ENCODE peak calls at places on chromosomes 7 and 10, in ten cellular contexts. One of them, this sample, is unnamed.

GRCh38 chr10:114917927-114918672 is 19.9 kb upstream of the TRUB1 start:
- DNase-seq in iris pigment epithelial cell: peak
- DNase-seq in stimulated activated naive B cell treated with anti-CD40 and anti-IgM and Interleukin-4, amounts not matched to agents 10 μg/mL and 1 μg/mL and 100 μg/mL, for 72 hours: no peak
- DNase-seq in cardiac muscle cell: no peak
- DNase-seq in AG10803: no peak
- DNase-seq in astrocyte of the spinal cord: peak
- DNase-seq in HuH-7.5: no peak
- DNase-seq in CD4-positive, alpha-beta T cell: no peak
- DNase-seq in HCEC 1CT: no peak
- DNase-seq in NCI-H460: no peak
- DNase-seq in this sample: peak

GRCh38 chr10:98646998-98647917 is 200.5 kb upstream of the HPS1 start:
- DNase-seq in HCEC 1CT: no peak
- DNase-seq in HuH-7.5: no peak
- DNase-seq in iris pigment epithelial cell: no peak
- DNase-seq in cardiac muscle cell: no peak
- DNase-seq in AG10803: no peak
- DNase-seq in CD4-positive, alpha-beta T cell: no peak
- DNase-seq in astrocyte of the spinal cord: no peak
- DNase-seq in stimulated activated naive B cell treated with anti-CD40 and anti-IgM and Interleukin-4, amounts not matched to agents 10 μg/mL and 1 μg/mL and 100 μg/mL, for 72 hours: no peak
- DNase-seq in NCI-H460: no peak
- DNase-seq in this sample: no peak

GRCh38 chr7:131111081-131111576 is 216.5 kb upstream of the MKLN1 start:
- DNase-seq in CD4-positive, alpha-beta T cell: peak
- DNase-seq in AG10803: peak
- DNase-seq in HCEC 1CT: peak
- DNase-seq in stimulated activated naive B cell treated with anti-CD40 and anti-IgM and Interleukin-4, amounts not matched to agents 10 μg/mL and 1 μg/mL and 100 μg/mL, for 72 hours: peak
- DNase-seq in NCI-H460: peak
- DNase-seq in astrocyte of the spinal cord: peak
- DNase-seq in HuH-7.5: no peak
- DNase-seq in iris pigment epithelial cell: peak
- DNase-seq in cardiac muscle cell: peak
- DNase-seq in this sample: peak

GRCh38 chr10:38094923-38095574 is 912 bp downstream of the ZNF37A start:
- DNase-seq in CD4-positive, alpha-beta T cell: no peak
- DNase-seq in HuH-7.5: no peak
- DNase-seq in cardiac muscle cell: no peak
- DNase-seq in AG10803: no peak
- DNase-seq in astrocyte of the spinal cord: no peak
- DNase-seq in NCI-H460: no peak
- DNase-seq in HCEC 1CT: no peak
- DNase-seq in stimulated activated naive B cell treated with anti-CD40 and anti-IgM and Interleukin-4, amounts not matched to agents 10 μg/mL and 1 μg/mL and 100 μg/mL, for 72 hours: no peak
- DNase-seq in iris pigment epithelial cell: no peak
- DNase-seq in this sample: no peak

GRCh38 chr10:31051703-31052102 is 20.0 kb upstream of the ZNF438 start:
- DNase-seq in stimulated activated naive B cell treated with anti-CD40 and anti-IgM and Interleukin-4, amounts not matched to agents 10 μg/mL and 1 μg/mL and 100 μg/mL, for 72 hours: no peak
- DNase-seq in NCI-H460: no peak
- DNase-seq in cardiac muscle cell: peak
- DNase-seq in iris pigment epithelial cell: peak
- DNase-seq in astrocyte of the spinal cord: peak
- DNase-seq in AG10803: no peak
- DNase-seq in HuH-7.5: no peak
- DNase-seq in CD4-positive, alpha-beta T cell: no peak
- DNase-seq in HCEC 1CT: peak
- DNase-seq in this sample: no peak

GRCh38 chr10:114650266-114650665 is 7.8 kb downstream of the ABLIM1 start:
- DNase-seq in iris pigment epithelial cell: no peak
- DNase-seq in CD4-positive, alpha-beta T cell: no peak
- DNase-seq in stimulated activated naive B cell treated with anti-CD40 and anti-IgM and Interleukin-4, amounts not matched to agents 10 μg/mL and 1 μg/mL and 100 μg/mL, for 72 hours: no peak
- DNase-seq in HuH-7.5: no peak
- DNase-seq in NCI-H460: no peak
- DNase-seq in astrocyte of the spinal cord: no peak
- DNase-seq in AG10803: peak
- DNase-seq in HCEC 1CT: no peak
- DNase-seq in cardiac muscle cell: no peak
- DNase-seq in this sample: no peak

GRCh38 chr7:30207376-30207775 is 72.6 kb downstream of the MTURN start:
- DNase-seq in stimulated activated naive B cell treated with anti-CD40 and anti-IgM and Interleukin-4, amounts not matched to agents 10 μg/mL and 1 μg/mL and 100 μg/mL, for 72 hours: no peak
- DNase-seq in astrocyte of the spinal cord: no peak
- DNase-seq in NCI-H460: no peak
- DNase-seq in AG10803: no peak
- DNase-seq in HCEC 1CT: no peak
- DNase-seq in CD4-positive, alpha-beta T cell: no peak
- DNase-seq in iris pigment epithelial cell: no peak
- DNase-seq in cardiac muscle cell: no peak
- DNase-seq in HuH-7.5: no peak
- DNase-seq in this sample: no peak

GRCh38 chr7:1626769-1627168 is 43.3 kb upstream of the ELFN1 start:
- DNase-seq in HCEC 1CT: no peak
- DNase-seq in HuH-7.5: no peak
- DNase-seq in cardiac muscle cell: no peak
- DNase-seq in NCI-H460: no peak
- DNase-seq in CD4-positive, alpha-beta T cell: no peak
- DNase-seq in AG10803: no peak
- DNase-seq in iris pigment epithelial cell: no peak
- DNase-seq in astrocyte of the spinal cord: no peak
- DNase-seq in stimulated activated naive B cell treated with anti-CD40 and anti-IgM and Interleukin-4, amounts not matched to agents 10 μg/mL and 1 μg/mL and 100 μg/mL, for 72 hours: no peak
- DNase-seq in this sample: no peak

GRCh38 chr7:54788664-54789063 is 29.7 kb upstream of the SEC61G start:
- DNase-seq in astrocyte of the spinal cord: peak
- DNase-seq in AG10803: peak
- DNase-seq in HuH-7.5: peak
- DNase-seq in NCI-H460: peak
- DNase-seq in cardiac muscle cell: peak
- DNase-seq in CD4-positive, alpha-beta T cell: no peak
- DNase-seq in stimulated activated naive B cell treated with anti-CD40 and anti-IgM and Interleukin-4, amounts not matched to agents 10 μg/mL and 1 μg/mL and 100 μg/mL, for 72 hours: no peak
- DNase-seq in HCEC 1CT: peak
- DNase-seq in iris pigment epithelial cell: peak
- DNase-seq in this sample: peak

GRCh38 chr7:98418636-98419315 is 17.9 kb upstream of the BAIAP2L1 start:
- DNase-seq in astrocyte of the spinal cord: peak
- DNase-seq in CD4-positive, alpha-beta T cell: no peak
- DNase-seq in iris pigment epithelial cell: peak
- DNase-seq in AG10803: peak
- DNase-seq in stimulated activated naive B cell treated with anti-CD40 and anti-IgM and Interleukin-4, amounts not matched to agents 10 μg/mL and 1 μg/mL and 100 μg/mL, for 72 hours: no peak
- DNase-seq in HCEC 1CT: peak
- DNase-seq in HuH-7.5: peak
- DNase-seq in cardiac muscle cell: peak
- DNase-seq in NCI-H460: peak
- DNase-seq in this sample: peak

GRCh38 chr7:18003286-18003685 is 24.4 kb downstream of the PRPS1L1 start:
- DNase-seq in stimulated activated naive B cell treated with anti-CD40 and anti-IgM and Interleukin-4, amounts not matched to agents 10 μg/mL and 1 μg/mL and 100 μg/mL, for 72 hours: no peak
- DNase-seq in cardiac muscle cell: no peak
- DNase-seq in HuH-7.5: no peak
- DNase-seq in HCEC 1CT: no peak
- DNase-seq in iris pigment epithelial cell: no peak
- DNase-seq in astrocyte of the spinal cord: no peak
- DNase-seq in AG10803: no peak
- DNase-seq in NCI-H460: no peak
- DNase-seq in CD4-positive, alpha-beta T cell: no peak
- DNase-seq in this sample: no peak

GRCh38 chr10:4344544-4344994 is 481.4 kb upstream of the AKR1E2 start:
- DNase-seq in NCI-H460: peak
- DNase-seq in AG10803: peak
- DNase-seq in stimulated activated naive B cell treated with anti-CD40 and anti-IgM and Interleukin-4, amounts not matched to agents 10 μg/mL and 1 μg/mL and 100 μg/mL, for 72 hours: peak
- DNase-seq in iris pigment epithelial cell: peak
- DNase-seq in CD4-positive, alpha-beta T cell: no peak
- DNase-seq in astrocyte of the spinal cord: peak
- DNase-seq in cardiac muscle cell: peak
- DNase-seq in HuH-7.5: no peak
- DNase-seq in HCEC 1CT: peak
- DNase-seq in this sample: peak

GRCh38 chr7:123791001-123791400 is 42.2 kb upstream of the WASL start:
- DNase-seq in NCI-H460: no peak
- DNase-seq in cardiac muscle cell: no peak
- DNase-seq in HCEC 1CT: no peak
- DNase-seq in stimulated activated naive B cell treated with anti-CD40 and anti-IgM and Interleukin-4, amounts not matched to agents 10 μg/mL and 1 μg/mL and 100 μg/mL, for 72 hours: no peak
- DNase-seq in CD4-positive, alpha-beta T cell: no peak
- DNase-seq in AG10803: no peak
- DNase-seq in HuH-7.5: no peak
- DNase-seq in iris pigment epithelial cell: no peak
- DNase-seq in astrocyte of the spinal cord: no peak
- DNase-seq in this sample: no peak

GRCh38 chr7:50539725-50540124 is 25.5 kb downstream of the DDC start:
- DNase-seq in HuH-7.5: no peak
- DNase-seq in stimulated activated naive B cell treated with anti-CD40 and anti-IgM and Interleukin-4, amounts not matched to agents 10 μg/mL and 1 μg/mL and 100 μg/mL, for 72 hours: no peak
- DNase-seq in AG10803: no peak
- DNase-seq in CD4-positive, alpha-beta T cell: no peak
- DNase-seq in iris pigment epithelial cell: no peak
- DNase-seq in cardiac muscle cell: no peak
- DNase-seq in NCI-H460: no peak
- DNase-seq in HCEC 1CT: no peak
- DNase-seq in astrocyte of the spinal cord: no peak
- DNase-seq in this sample: no peak

GRCh38 chr7:140591178-140591902 is 49.3 kb downstream of the DENND2A start:
- DNase-seq in iris pigment epithelial cell: peak
- DNase-seq in AG10803: no peak
- DNase-seq in astrocyte of the spinal cord: peak
- DNase-seq in HuH-7.5: no peak
- DNase-seq in NCI-H460: no peak
- DNase-seq in HCEC 1CT: peak
- DNase-seq in cardiac muscle cell: no peak
- DNase-seq in stimulated activated naive B cell treated with anti-CD40 and anti-IgM and Interleukin-4, amounts not matched to agents 10 μg/mL and 1 μg/mL and 100 μg/mL, for 72 hours: no peak
- DNase-seq in CD4-positive, alpha-beta T cell: no peak
- DNase-seq in this sample: no peak

GRCh38 chr10:69716711-69717560 is 84.8 kb upstream of the COL13A1 start:
- DNase-seq in HCEC 1CT: peak
- DNase-seq in astrocyte of the spinal cord: peak
- DNase-seq in cardiac muscle cell: peak
- DNase-seq in NCI-H460: peak
- DNase-seq in HuH-7.5: peak
- DNase-seq in CD4-positive, alpha-beta T cell: peak
- DNase-seq in iris pigment epithelial cell: peak
- DNase-seq in AG10803: no peak
- DNase-seq in stimulated activated naive B cell treated with anti-CD40 and anti-IgM and Interleukin-4, amounts not matched to agents 10 μg/mL and 1 μg/mL and 100 μg/mL, for 72 hours: peak
- DNase-seq in this sample: peak

GRCh38 chr7:94344826-94345225 is 49.9 kb upstream of the COL1A2 start:
- DNase-seq in HuH-7.5: no peak
- DNase-seq in stimulated activated naive B cell treated with anti-CD40 and anti-IgM and Interleukin-4, amounts not matched to agents 10 μg/mL and 1 μg/mL and 100 μg/mL, for 72 hours: no peak
- DNase-seq in iris pigment epithelial cell: peak
- DNase-seq in CD4-positive, alpha-beta T cell: no peak
- DNase-seq in AG10803: peak
- DNase-seq in astrocyte of the spinal cord: peak
- DNase-seq in cardiac muscle cell: peak
- DNase-seq in NCI-H460: no peak
- DNase-seq in HCEC 1CT: peak
- DNase-seq in this sample: no peak

GRCh38 chr10:30928742-30929141 is 102.9 kb downstream of the ZNF438 start:
- DNase-seq in iris pigment epithelial cell: no peak
- DNase-seq in AG10803: no peak
- DNase-seq in NCI-H460: no peak
- DNase-seq in HCEC 1CT: no peak
- DNase-seq in CD4-positive, alpha-beta T cell: no peak
- DNase-seq in stimulated activated naive B cell treated with anti-CD40 and anti-IgM and Interleukin-4, amounts not matched to agents 10 μg/mL and 1 μg/mL and 100 μg/mL, for 72 hours: no peak
- DNase-seq in astrocyte of the spinal cord: no peak
- DNase-seq in HuH-7.5: no peak
- DNase-seq in cardiac muscle cell: no peak
- DNase-seq in this sample: no peak

GRCh38 chr7:26667514-26668133 is 196.8 kb downstream of the SKAP2 start:
- DNase-seq in iris pigment epithelial cell: peak
- DNase-seq in NCI-H460: peak
- DNase-seq in astrocyte of the spinal cord: peak
- DNase-seq in CD4-positive, alpha-beta T cell: peak
- DNase-seq in HCEC 1CT: peak
- DNase-seq in stimulated activated naive B cell treated with anti-CD40 and anti-IgM and Interleukin-4, amounts not matched to agents 10 μg/mL and 1 μg/mL and 100 μg/mL, for 72 hours: peak
- DNase-seq in AG10803: peak
- DNase-seq in HuH-7.5: peak
- DNase-seq in cardiac muscle cell: peak
- DNase-seq in this sample: peak

GRCh38 chr10:72904806-72905205 is 11.3 kb downstream of the OIT3 start:
- DNase-seq in astrocyte of the spinal cord: no peak
- DNase-seq in HuH-7.5: no peak
- DNase-seq in stimulated activated naive B cell treated with anti-CD40 and anti-IgM and Interleukin-4, amounts not matched to agents 10 μg/mL and 1 μg/mL and 100 μg/mL, for 72 hours: no peak
- DNase-seq in iris pigment epithelial cell: no peak
- DNase-seq in AG10803: no peak
- DNase-seq in cardiac muscle cell: no peak
- DNase-seq in CD4-positive, alpha-beta T cell: no peak
- DNase-seq in HCEC 1CT: no peak
- DNase-seq in NCI-H460: no peak
- DNase-seq in this sample: no peak

GRCh38 chr7:116582164-116582732 is 57.4 kb downstream of the CAV1 start:
- DNase-seq in iris pigment epithelial cell: peak
- DNase-seq in NCI-H460: peak
- DNase-seq in stimulated activated naive B cell treated with anti-CD40 and anti-IgM and Interleukin-4, amounts not matched to agents 10 μg/mL and 1 μg/mL and 100 μg/mL, for 72 hours: no peak
- DNase-seq in astrocyte of the spinal cord: peak
- DNase-seq in AG10803: peak
- DNase-seq in CD4-positive, alpha-beta T cell: no peak
- DNase-seq in HCEC 1CT: peak
- DNase-seq in HuH-7.5: no peak
- DNase-seq in cardiac muscle cell: peak
- DNase-seq in this sample: no peak

GRCh38 chr7:2384354-2385243 is 18.8 kb upstream of the CHST12 start:
- DNase-seq in cardiac muscle cell: no peak
- DNase-seq in CD4-positive, alpha-beta T cell: no peak
- DNase-seq in NCI-H460: no peak
- DNase-seq in astrocyte of the spinal cord: no peak
- DNase-seq in HuH-7.5: no peak
- DNase-seq in AG10803: no peak
- DNase-seq in HCEC 1CT: no peak
- DNase-seq in stimulated activated naive B cell treated with anti-CD40 and anti-IgM and Interleukin-4, amounts not matched to agents 10 μg/mL and 1 μg/mL and 100 μg/mL, for 72 hours: no peak
- DNase-seq in iris pigment epithelial cell: no peak
- DNase-seq in this sample: no peak

GRCh38 chr10:125331056-125331455 is 170.7 kb upstream of the CTBP2 start:
- DNase-seq in NCI-H460: no peak
- DNase-seq in CD4-positive, alpha-beta T cell: no peak
- DNase-seq in stimulated activated naive B cell treated with anti-CD40 and anti-IgM and Interleukin-4, amounts not matched to agents 10 μg/mL and 1 μg/mL and 100 μg/mL, for 72 hours: no peak
- DNase-seq in astrocyte of the spinal cord: no peak
- DNase-seq in HuH-7.5: no peak
- DNase-seq in iris pigment epithelial cell: no peak
- DNase-seq in HCEC 1CT: no peak
- DNase-seq in AG10803: no peak
- DNase-seq in cardiac muscle cell: no peak
- DNase-seq in this sample: no peak

GRCh38 chr10:128751284-128751683 is 625.1 kb upstream of the MKI67 start:
- DNase-seq in CD4-positive, alpha-beta T cell: no peak
- DNase-seq in iris pigment epithelial cell: no peak
- DNase-seq in NCI-H460: no peak
- DNase-seq in HCEC 1CT: no peak
- DNase-seq in HuH-7.5: no peak
- DNase-seq in cardiac muscle cell: peak
- DNase-seq in AG10803: no peak
- DNase-seq in astrocyte of the spinal cord: no peak
- DNase-seq in stimulated activated naive B cell treated with anti-CD40 and anti-IgM and Interleukin-4, amounts not matched to agents 10 μg/mL and 1 μg/mL and 100 μg/mL, for 72 hours: no peak
- DNase-seq in this sample: peak

GRCh38 chr7:55252386-55252785 is 112.8 kb upstream of the LANCL2 start:
- DNase-seq in cardiac muscle cell: no peak
- DNase-seq in stimulated activated naive B cell treated with anti-CD40 and anti-IgM and Interleukin-4, amounts not matched to agents 10 μg/mL and 1 μg/mL and 100 μg/mL, for 72 hours: no peak
- DNase-seq in iris pigment epithelial cell: no peak
- DNase-seq in astrocyte of the spinal cord: no peak
- DNase-seq in NCI-H460: no peak
- DNase-seq in HuH-7.5: no peak
- DNase-seq in CD4-positive, alpha-beta T cell: no peak
- DNase-seq in HCEC 1CT: no peak
- DNase-seq in AG10803: peak
- DNase-seq in this sample: no peak

GRCh38 chr7:754531-755420 is 27.7 kb upstream of the PRKAR1B start:
- DNase-seq in HuH-7.5: no peak
- DNase-seq in AG10803: no peak
- DNase-seq in cardiac muscle cell: no peak
- DNase-seq in astrocyte of the spinal cord: no peak
- DNase-seq in CD4-positive, alpha-beta T cell: no peak
- DNase-seq in NCI-H460: no peak
- DNase-seq in stimulated activated naive B cell treated with anti-CD40 and anti-IgM and Interleukin-4, amounts not matched to agents 10 μg/mL and 1 μg/mL and 100 μg/mL, for 72 hours: no peak
- DNase-seq in iris pigment epithelial cell: no peak
- DNase-seq in HCEC 1CT: no peak
- DNase-seq in this sample: no peak